ENCODE peak calls at places on chromosomes 6 and 20, in five cellular contexts. W is HCT116, P is cardiac muscle cell, R is AG04450, V is pancreas. Y is an unnamed sample.
A peak's percentile ranks its signal among the peaks of the same experiment; 100 is the strongest.

GRCh38 chr6:146913842-146914562 is 290.2 kb upstream of the STXBP5 start:
- DNase-seq in W (peak; percentile 82), P (peak; percentile 61), R (peak; percentile 97), V (peak; percentile 37), Y (peak; percentile 99)

GRCh38 chr6:63571382-63571882 is 848 bp upstream of the LOC128125822 start:
- DNase-seq in W (no peak), P (no peak), R (no peak), V (no peak), Y (no peak)

GRCh38 chr6:38583523-38583922 is 56.2 kb downstream of the BTBD9 start:
- DNase-seq in W (no peak), P (no peak), R (no peak), V (no peak), Y (no peak)

GRCh38 chr6:141482773-141483172 is 650.0 kb upstream of the GJE1 start:
- DNase-seq in W (no peak), P (no peak), R (no peak), V (no peak), Y (peak; percentile 66)

GRCh38 chr20:2311329-2311728 is 15.5 kb downstream of the TGM3 start:
- DNase-seq in W (no peak), P (no peak), R (no peak), V (no peak), Y (no peak)

GRCh38 chr6:32087574-32088486 is 21.3 kb downstream of the TNXB start:
- DNase-seq in W (peak; percentile 81), P (peak; percentile 78), R (peak; percentile 20), V (peak; percentile 80), Y (peak; percentile 67)

GRCh38 chr6:56524891-56525703 is 117.6 kb downstream of the DST start:
- DNase-seq in W (no peak), P (no peak), R (peak; percentile 84), V (no peak), Y (peak; percentile 96)

GRCh38 chr6:34276191-34276590 is 27.4 kb upstream of the SMIM29 start:
- DNase-seq in W (no peak), P (no peak), R (no peak), V (no peak), Y (no peak)

GRCh38 chr20:46740214-46740609 is 30.8 kb downstream of the SLC2A10 start:
- DNase-seq in W (no peak), P (no peak), R (no peak), V (no peak), Y (no peak)

GRCh38 chr6:140044626-140045025 is 670.2 kb upstream of the CITED2 start:
- DNase-seq in W (no peak), P (no peak), R (no peak), V (no peak), Y (no peak)

GRCh38 chr6:104799134-104799657 is 60.5 kb downstream of the HACE1 start:
- DNase-seq in W (no peak), P (no peak), R (no peak), V (no peak), Y (no peak)

GRCh38 chr6:5214570-5215052 is 46.1 kb downstream of the LYRM4 start:
- DNase-seq in W (peak; percentile 4), P (peak; percentile 92), R (peak; percentile 54), V (no peak), Y (peak; percentile 37)

GRCh38 chr20:4787069-4787468 is 65.4 kb downstream of the PRND start:
- DNase-seq in W (no peak), P (no peak), R (no peak), V (no peak), Y (peak; percentile 81)

GRCh38 chr6:3281669-3282460 is 23.1 kb downstream of the PSMG4 start:
- DNase-seq in W (no peak), P (no peak), R (peak; percentile 13), V (no peak), Y (peak; percentile 98)

GRCh38 chr6:1846611-1847010 is 236.9 kb downstream of the FOXC1 start:
- DNase-seq in W (no peak), P (no peak), R (no peak), V (no peak), Y (no peak)

GRCh38 chr20:22921595-22922421 is 113.3 kb upstream of the SSTR4 start:
- DNase-seq in W (no peak), P (no peak), R (no peak), V (no peak), Y (peak; percentile 69)

GRCh38 chr6:117226778-117227177 is 38.6 kb upstream of the VGLL2 start:
- DNase-seq in W (no peak), P (no peak), R (no peak), V (no peak), Y (no peak)

GRCh38 chr6:71107935-71108420 is 151.1 kb upstream of the B3GAT2 start:
- DNase-seq in W (peak; percentile 3), P (peak; percentile 59), R (peak; percentile 18), V (no peak), Y (peak; percentile 87)

GRCh38 chr6:21033575-21034026 is 499.3 kb downstream of the CDKAL1 start:
- DNase-seq in W (no peak), P (no peak), R (peak; percentile 56), V (peak; percentile 22), Y (peak; percentile 87)

GRCh38 chr6:8705435-8706020 is 270.2 kb upstream of the SLC35B3 start:
- DNase-seq in W (no peak), P (peak; percentile 3), R (no peak), V (peak; percentile 53), Y (no peak)

GRCh38 chr20:5770987-5771318 is 20.8 kb downstream of the SHLD1 start:
- DNase-seq in W (no peak), P (no peak), R (no peak), V (no peak), Y (no peak)

GRCh38 chr6:118892248-118893094 is 1.5 kb upstream of the ASF1A start:
- DNase-seq in W (no peak), P (no peak), R (no peak), V (no peak), Y (no peak)

GRCh38 chr20:41398408-41398807 is 31.8 kb upstream of the EMILIN3 start:
- DNase-seq in W (no peak), P (no peak), R (peak; percentile 75), V (no peak), Y (no peak)

GRCh38 chr6:134590449-134590848 is 272.5 kb upstream of the SGK1 start:
- DNase-seq in W (no peak), P (no peak), R (no peak), V (no peak), Y (peak; percentile 77)

GRCh38 chr20:48682529-48683385 is 145.0 kb downstream of the PREX1 start:
- DNase-seq in W (no peak), P (peak; percentile 98), R (peak; percentile 93), V (peak; percentile 93), Y (peak; percentile 96)

GRCh38 chr20:63238491-63239126 is 2.9 kb downstream of the BIRC7 start:
- DNase-seq in W (no peak), P (no peak), R (no peak), V (no peak), Y (no peak)

GRCh38 chr6:33988121-33989015 is 157.5 kb downstream of the GRM4 start:
- DNase-seq in W (no peak), P (peak; percentile 34), R (no peak), V (no peak), Y (no peak)

GRCh38 chr20:49567421-49568256 is at the start of gene PTGIS:
- DNase-seq in W (no peak), P (peak; percentile 80), R (no peak), V (no peak), Y (no peak)

GRCh38 chr6:132401941-132402275 is 633 bp upstream of the MOXD1 start:
- DNase-seq in W (no peak), P (no peak), R (no peak), V (no peak), Y (no peak)

GRCh38 chr6:52546678-52547077 is 30.2 kb downstream of the TRAM2 start:
- DNase-seq in W (no peak), P (no peak), R (no peak), V (no peak), Y (no peak)

GRCh38 chr6:14499804-14500203 is 382.2 kb downstream of the CD83 start:
- DNase-seq in W (peak; percentile 18), P (peak; percentile 70), R (peak; percentile 65), V (no peak), Y (peak; percentile 65)

DNA sequence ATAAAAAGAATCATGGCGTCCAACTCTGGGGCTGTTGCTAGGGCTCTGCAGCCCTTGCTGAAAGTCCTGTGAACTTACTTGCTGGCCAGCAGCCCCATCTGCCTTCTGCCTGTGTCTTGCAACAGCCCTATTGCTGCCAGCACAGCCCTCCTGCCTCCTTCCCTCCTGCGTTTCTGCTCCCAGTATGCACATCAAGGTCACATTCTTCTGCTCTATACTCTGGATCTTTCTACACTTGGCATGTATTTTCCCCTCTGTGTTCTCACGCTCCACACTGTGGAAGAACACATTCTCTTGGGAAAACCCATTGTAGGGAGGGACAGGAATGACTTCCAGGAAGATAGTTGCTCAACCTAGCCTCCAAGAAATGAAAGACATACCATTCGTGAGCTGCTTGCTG is 80.9 kb upstream of the PHACTR2 start:
- DNase-seq in W (no peak), P (no peak), R (peak; percentile 51), V (no peak), Y (peak; percentile 75)
- TF ChIP-seq CTCF in W (no peak), P (peak; percentile 18), R (no peak), V (no peak), Y (no peak)

GRCh38 chr6:88963139-88964090 is at the start of gene RNGTT:
- DNase-seq in W (peak; percentile 94), P (peak; percentile 99), R (peak; percentile 90), V (peak; percentile 98), Y (peak; percentile 95)
- TF ChIP-seq CTCF in W (no peak), P (no peak), R (no peak), V (no peak), Y (no peak)

GRCh38 chr20:59123011-59123676 is 40.5 kb upstream of the ZNF831 start:
- DNase-seq in W (no peak), P (no peak), R (no peak), V (no peak), Y (no peak)
- TF ChIP-seq CTCF in W (no peak), P (no peak), R (no peak), V (no peak), Y (no peak)

GRCh38 chr6:137951064-137951597 is 84.1 kb downstream of the TNFAIP3 start:
- DNase-seq in W (no peak), P (no peak), R (no peak), V (no peak), Y (no peak)
- TF ChIP-seq CTCF in W (no peak), P (no peak), R (no peak), V (no peak), Y (no peak)

DNA sequence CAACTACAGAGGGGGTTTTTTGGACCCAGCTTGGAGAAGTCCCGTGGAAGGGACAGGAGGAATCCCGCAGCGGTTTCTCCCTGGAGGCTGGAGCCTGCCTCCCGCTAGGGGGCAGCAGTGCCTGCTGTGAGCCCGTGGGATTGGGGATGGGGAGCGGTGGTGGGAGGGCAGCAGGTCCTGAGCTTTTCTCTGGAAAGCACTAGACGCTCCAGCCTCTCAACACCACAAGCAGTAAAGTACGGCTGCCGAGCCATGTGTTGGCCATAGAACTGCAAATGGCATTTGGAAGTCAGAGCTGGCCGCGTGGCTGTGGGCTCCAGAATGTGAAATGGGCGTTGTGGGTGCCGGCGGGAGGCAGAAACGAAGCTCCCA is 47.8 kb downstream of the GMPR start:
- DNase-seq in W (peak; percentile 6), P (peak; percentile 87), R (no peak), V (no peak), Y (peak; percentile 36)
- TF ChIP-seq CTCF in W (peak; percentile 91), P (peak; percentile 96), R (peak; percentile 88), V (peak; percentile 24), Y (peak; percentile 90)